ENCODE peak calls at places on chromosome 1, in six cellular contexts. S is PC-9, R is K562, P is upper lobe of right lung, K is endothelial cell of umbilical vein, F is cardiac fibroblast. G is an unnamed sample.

GRCh38 chr1:2628933-2629626 is 3.7 kb downstream of the MMEL1 start:
- DNase-seq in S (no peak), R (no peak), P (peak), K (no peak), F (no peak), G (no peak)

GRCh38 chr1:236917448-236917847 is 86.8 kb downstream of the MT1HL1 start:
- DNase-seq in S (no peak), R (no peak), P (no peak), K (no peak), F (no peak), G (no peak)

GRCh38 chr1:77824694-77825355 is 45.4 kb downstream of the MIGA1 start:
- DNase-seq in S (no peak), R (no peak), P (no peak), K (no peak), F (no peak), G (no peak)

GRCh38 chr1:215375386-215375785 is 191.7 kb upstream of the KCTD3 start:
- DNase-seq in S (no peak), R (no peak), P (no peak), K (no peak), F (no peak), G (no peak)

GRCh38 chr1:161772397-161772796 is 6.3 kb downstream of the ATF6 start:
- DNase-seq in S (no peak), R (no peak), P (no peak), K (peak), F (peak), G (no peak)

GRCh38 chr1:212858461-212859265 is 588 bp downstream of the FLVCR1 start:
- DNase-seq in S (peak), R (peak), P (peak), K (peak), F (peak), G (peak)

GRCh38 chr1:197027359-197027758 is 39.7 kb downstream of the F13B start:
- DNase-seq in S (peak), R (no peak), P (no peak), K (no peak), F (no peak), G (no peak)

GRCh38 chr1:147625274-147625986 is 44.9 kb downstream of the ACP6 start:
- DNase-seq in S (no peak), R (no peak), P (no peak), K (peak), F (no peak), G (no peak)

GRCh38 chr1:19081218-19081893 is 124.9 kb upstream of the IFFO2 start:
- DNase-seq in S (peak), R (peak), P (no peak), K (peak), F (peak), G (no peak)

GRCh38 chr1:85343612-85344255 is 67.3 kb upstream of the BCL10 start:
- DNase-seq in S (no peak), R (no peak), P (no peak), K (peak), F (peak), G (no peak)

GRCh38 chr1:209924386-209924785 is 13.6 kb upstream of the SYT14 start:
- DNase-seq in S (no peak), R (no peak), P (no peak), K (peak), F (no peak), G (no peak)

GRCh38 chr1:8687053-8687452 is 130.4 kb downstream of the RERE start:
- DNase-seq in S (no peak), R (no peak), P (no peak), K (peak), F (peak), G (no peak)

GRCh38 chr1:61873581-61873980 is 131.3 kb downstream of the PATJ start:
- DNase-seq in S (no peak), R (peak), P (no peak), K (no peak), F (no peak), G (no peak)

GRCh38 chr1:197799271-197799670 is 24.0 kb upstream of the DENND1B start:
- DNase-seq in S (peak), R (no peak), P (no peak), K (no peak), F (peak), G (no peak)

GRCh38 chr1:81375884-81376548 is 424.7 kb upstream of the ADGRL2 start:
- DNase-seq in S (no peak), R (no peak), P (no peak), K (no peak), F (no peak), G (no peak)

GRCh38 chr1:158324375-158324774 is 7.0 kb downstream of the CD1B start:
- DNase-seq in S (no peak), R (no peak), P (no peak), K (no peak), F (no peak), G (no peak)

GRCh38 chr1:234866007-234866866 is 256.3 kb upstream of the IRF2BP2 start:
- DNase-seq in S (peak), R (peak), P (no peak), K (peak), F (peak), G (peak)

GRCh38 chr1:180548686-180549326 is 10.0 kb upstream of the OVAAL start:
- DNase-seq in S (no peak), R (no peak), P (no peak), K (no peak), F (no peak), G (no peak)

GRCh38 chr1:172811698-172812097 is 152.8 kb downstream of the FASLG start:
- DNase-seq in S (no peak), R (no peak), P (no peak), K (no peak), F (no peak), G (no peak)

GRCh38 chr1:172815740-172816139 is 156.8 kb downstream of the FASLG start:
- DNase-seq in S (no peak), R (no peak), P (no peak), K (no peak), F (peak), G (no peak)

GRCh38 chr1:172814428-172814827 is 155.5 kb downstream of the FASLG start:
- DNase-seq in S (no peak), R (no peak), P (no peak), K (no peak), F (no peak), G (no peak)

GRCh38 chr1:172812118-172812517 is 153.2 kb downstream of the FASLG start:
- DNase-seq in S (no peak), R (no peak), P (no peak), K (no peak), F (no peak), G (no peak)

GRCh38 chr1:172813330-172813729 is 154.4 kb downstream of the FASLG start:
- DNase-seq in S (no peak), R (no peak), P (no peak), K (no peak), F (no peak), G (no peak)
- TF ChIP-seq CTCF in S (no peak), R (no peak), P (no peak), K (no peak), F (no peak), G (no peak)

GRCh38 chr1:239386453-239387303 is at the start of gene CHRM3:
- DNase-seq in S (no peak), R (no peak), P (peak), K (no peak), F (peak), G (no peak)
- TF ChIP-seq CTCF in S (no peak), R (no peak), P (no peak), K (no peak), F (no peak), G (no peak)

GRCh38 chr1:7287013-7287412 is 484.1 kb upstream of the VAMP3 start:
- DNase-seq in S (no peak), R (no peak), P (no peak), K (no peak), F (no peak), G (no peak)
- TF ChIP-seq CTCF in S (no peak), R (peak), P (no peak), K (no peak), F (no peak), G (no peak)

GRCh38 chr1:225549821-225550220 is 103.1 kb downstream of the ENAH start:
- DNase-seq in S (no peak), R (no peak), P (no peak), K (no peak), F (no peak), G (no peak)

GRCh38 chr1:225556694-225557093 is 96.2 kb downstream of the ENAH start:
- DNase-seq in S (no peak), R (no peak), P (no peak), K (no peak), F (no peak), G (no peak)

GRCh38 chr1:225559902-225560301 is 93.0 kb downstream of the ENAH start:
- DNase-seq in S (no peak), R (no peak), P (no peak), K (no peak), F (no peak), G (no peak)

GRCh38 chr1:225555821-225556220 is 97.1 kb downstream of the ENAH start:
- DNase-seq in S (no peak), R (no peak), P (no peak), K (no peak), F (no peak), G (no peak)

DNA sequence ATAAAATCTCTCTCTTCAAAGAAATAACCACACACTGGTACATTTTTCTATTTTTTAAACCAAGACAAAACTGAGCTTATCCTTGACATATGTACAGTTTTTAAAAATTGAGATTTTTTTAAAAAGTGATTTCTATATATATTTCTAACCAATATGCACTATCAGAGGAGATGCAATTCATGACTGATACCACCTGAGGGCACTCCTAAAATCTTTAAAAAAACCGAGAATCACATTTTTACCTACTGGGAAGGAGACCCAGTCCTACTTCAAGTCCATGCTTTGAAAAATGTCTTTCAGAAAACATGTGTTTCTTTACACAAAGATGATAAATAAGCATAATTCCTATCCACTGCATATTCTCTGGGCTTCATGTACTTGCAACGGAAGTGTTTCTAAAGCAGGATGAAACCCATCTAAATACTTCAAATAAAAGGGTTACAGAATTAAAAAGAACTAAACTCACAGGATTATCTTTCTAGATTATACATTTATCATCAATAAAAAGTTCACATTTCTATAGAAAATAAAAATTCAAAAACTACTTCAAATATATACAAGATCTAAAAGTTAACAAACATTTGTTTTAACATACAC is 98.6 kb downstream of the ENAH start:
- DNase-seq in S (no peak), R (peak), P (no peak), K (peak), F (peak), G (no peak)
- TF ChIP-seq CTCF in S (peak), R (peak), P (peak), K (peak), F (peak), G (peak)

GRCh38 chr1:28640766-28641165 is 2.1 kb downstream of the TAF12 start:
- DNase-seq in S (no peak), R (peak), P (no peak), K (peak), F (peak), G (no peak)
- TF ChIP-seq CTCF in S (peak), R (peak), P (no peak), K (peak), F (peak), G (no peak)

GRCh38 chr1:87389011-87389410 is 60.3 kb downstream of the LMO4 start:
- DNase-seq in S (no peak), R (no peak), P (no peak), K (no peak), F (no peak), G (no peak)
- TF ChIP-seq CTCF in S (no peak), R (no peak), P (no peak), K (no peak), F (no peak), G (no peak)

GRCh38 chr1:117685936-117686806 is 80.3 kb downstream of the TENT5C start:
- DNase-seq in S (no peak), R (no peak), P (no peak), K (no peak), F (no peak), G (no peak)
- TF ChIP-seq CTCF in S (no peak), R (peak), P (no peak), K (peak), F (no peak), G (no peak)

GRCh38 chr1:25568090-25568833 is 24.9 kb downstream of the LDLRAP1 start:
- DNase-seq in S (peak), R (no peak), P (no peak), K (peak), F (peak), G (no peak)
- TF ChIP-seq CTCF in S (peak), R (no peak), P (no peak), K (peak), F (no peak), G (no peak)

GRCh38 chr1:109788695-109789521 is 25.2 kb upstream of the EPS8L3 start:
- DNase-seq in S (peak), R (peak), P (peak), K (no peak), F (peak), G (no peak)
- TF ChIP-seq CTCF in S (peak), R (peak), P (peak), K (peak), F (peak), G (peak)

GRCh38 chr1:154442006-154442740 is 37.0 kb downstream of the IL6R start:
- DNase-seq in S (no peak), R (peak), P (no peak), K (no peak), F (peak), G (no peak)
- TF ChIP-seq CTCF in S (peak), R (peak), P (peak), K (peak), F (peak), G (no peak)

G was measured in natural killer cell.